ENCODE peak calls at places on chromosomes 11 and 22, in ten cellular contexts. One of them, this sample, is unnamed.

GRCh38 chr11:64034411-64034811 is 1.3 kb upstream of the FLRT1 start:
- DNase-seq in kidney glomerular epithelial cell: no peak
- DNase-seq in neural crest cell: no peak
- DNase-seq in ELF-1: no peak
- DNase-seq in cardiac fibroblast: no peak
- DNase-seq in NCI-H1092 treated with DMSO at 0.1 percent for 48 hours: no peak
- DNase-seq in RPMI8226: no peak
- DNase-seq in fibroblast of the conjunctiva: no peak
- DNase-seq in T-cell: no peak
- DNase-seq in stimulated activated CD4-positive, alpha-beta T cell treated with anti-CD3 and anti-CD28 coated beads, Interleukin-1b, Interleukin-23, amount 100 ng/mL, for 24 hours: no peak
- DNase-seq in this sample: no peak

GRCh38 chr11:13261600-13262061 is 16.0 kb upstream of the BMAL1 start:
- DNase-seq in kidney glomerular epithelial cell: peak; percentile 82
- DNase-seq in neural crest cell: no peak
- DNase-seq in ELF-1: peak; percentile 82
- DNase-seq in cardiac fibroblast: peak; percentile 93
- DNase-seq in NCI-H1092 treated with DMSO at 0.1 percent for 48 hours: no peak
- DNase-seq in RPMI8226: no peak
- DNase-seq in fibroblast of the conjunctiva: peak; percentile 88
- DNase-seq in T-cell: no peak
- DNase-seq in stimulated activated CD4-positive, alpha-beta T cell treated with anti-CD3 and anti-CD28 coated beads, Interleukin-1b, Interleukin-23, amount 100 ng/mL, for 24 hours: no peak
- DNase-seq in this sample: peak; percentile 65

GRCh38 chr22:48405741-48406140 is 1421.9 kb downstream of the BRD1 start:
- DNase-seq in kidney glomerular epithelial cell: no peak
- DNase-seq in neural crest cell: no peak
- DNase-seq in ELF-1: no peak
- DNase-seq in cardiac fibroblast: no peak
- DNase-seq in NCI-H1092 treated with DMSO at 0.1 percent for 48 hours: no peak
- DNase-seq in RPMI8226: no peak
- DNase-seq in fibroblast of the conjunctiva: no peak
- DNase-seq in T-cell: no peak
- DNase-seq in stimulated activated CD4-positive, alpha-beta T cell treated with anti-CD3 and anti-CD28 coated beads, Interleukin-1b, Interleukin-23, amount 100 ng/mL, for 24 hours: no peak
- DNase-seq in this sample: peak; percentile 55

GRCh38 chr11:83206221-83206620 is 12.7 kb downstream of the ANKRD42 start:
- DNase-seq in kidney glomerular epithelial cell: no peak
- DNase-seq in neural crest cell: no peak
- DNase-seq in ELF-1: no peak
- DNase-seq in cardiac fibroblast: no peak
- DNase-seq in NCI-H1092 treated with DMSO at 0.1 percent for 48 hours: no peak
- DNase-seq in RPMI8226: no peak
- DNase-seq in fibroblast of the conjunctiva: no peak
- DNase-seq in T-cell: no peak
- DNase-seq in stimulated activated CD4-positive, alpha-beta T cell treated with anti-CD3 and anti-CD28 coated beads, Interleukin-1b, Interleukin-23, amount 100 ng/mL, for 24 hours: no peak
- DNase-seq in this sample: no peak

GRCh38 chr22:29306830-29307657 is 594 bp downstream of the GAS2L1 start:
- DNase-seq in kidney glomerular epithelial cell: peak; percentile 31
- DNase-seq in neural crest cell: peak; percentile 79
- DNase-seq in ELF-1: peak; percentile 94
- DNase-seq in cardiac fibroblast: peak; percentile 70
- DNase-seq in NCI-H1092 treated with DMSO at 0.1 percent for 48 hours: no peak
- DNase-seq in RPMI8226: peak; percentile 72
- DNase-seq in fibroblast of the conjunctiva: no peak
- DNase-seq in T-cell: no peak
- DNase-seq in stimulated activated CD4-positive, alpha-beta T cell treated with anti-CD3 and anti-CD28 coated beads, Interleukin-1b, Interleukin-23, amount 100 ng/mL, for 24 hours: no peak
- DNase-seq in this sample: peak; percentile 81

GRCh38 chr22:17114173-17114957 is 6.8 kb downstream of the TMEM121B start:
- DNase-seq in kidney glomerular epithelial cell: no peak
- DNase-seq in neural crest cell: no peak
- DNase-seq in ELF-1: no peak
- DNase-seq in cardiac fibroblast: no peak
- DNase-seq in NCI-H1092 treated with DMSO at 0.1 percent for 48 hours: no peak
- DNase-seq in RPMI8226: no peak
- DNase-seq in fibroblast of the conjunctiva: no peak
- DNase-seq in T-cell: no peak
- DNase-seq in stimulated activated CD4-positive, alpha-beta T cell treated with anti-CD3 and anti-CD28 coated beads, Interleukin-1b, Interleukin-23, amount 100 ng/mL, for 24 hours: no peak
- DNase-seq in this sample: no peak

GRCh38 chr11:6481924-6482275 is 599 bp downstream of the TIMM10B start:
- DNase-seq in kidney glomerular epithelial cell: no peak
- DNase-seq in neural crest cell: no peak
- DNase-seq in ELF-1: no peak
- DNase-seq in cardiac fibroblast: peak; percentile 24
- DNase-seq in NCI-H1092 treated with DMSO at 0.1 percent for 48 hours: no peak
- DNase-seq in RPMI8226: no peak
- DNase-seq in fibroblast of the conjunctiva: no peak
- DNase-seq in T-cell: no peak
- DNase-seq in stimulated activated CD4-positive, alpha-beta T cell treated with anti-CD3 and anti-CD28 coated beads, Interleukin-1b, Interleukin-23, amount 100 ng/mL, for 24 hours: no peak
- DNase-seq in this sample: no peak

GRCh38 chr22:36440429-36441002 is 40.9 kb downstream of the TXN2 start:
- DNase-seq in kidney glomerular epithelial cell: no peak
- DNase-seq in neural crest cell: no peak
- DNase-seq in ELF-1: no peak
- DNase-seq in cardiac fibroblast: no peak
- DNase-seq in NCI-H1092 treated with DMSO at 0.1 percent for 48 hours: no peak
- DNase-seq in RPMI8226: no peak
- DNase-seq in fibroblast of the conjunctiva: no peak
- DNase-seq in T-cell: no peak
- DNase-seq in stimulated activated CD4-positive, alpha-beta T cell treated with anti-CD3 and anti-CD28 coated beads, Interleukin-1b, Interleukin-23, amount 100 ng/mL, for 24 hours: no peak
- DNase-seq in this sample: no peak

GRCh38 chr11:73314121-73314948 is 6.3 kb downstream of the ARHGEF17 start:
- DNase-seq in kidney glomerular epithelial cell: peak; percentile 99
- DNase-seq in neural crest cell: no peak
- DNase-seq in ELF-1: peak; percentile 97
- DNase-seq in cardiac fibroblast: peak; percentile 66
- DNase-seq in NCI-H1092 treated with DMSO at 0.1 percent for 48 hours: peak; percentile 11
- DNase-seq in RPMI8226: no peak
- DNase-seq in fibroblast of the conjunctiva: no peak
- DNase-seq in T-cell: no peak
- DNase-seq in stimulated activated CD4-positive, alpha-beta T cell treated with anti-CD3 and anti-CD28 coated beads, Interleukin-1b, Interleukin-23, amount 100 ng/mL, for 24 hours: no peak
- DNase-seq in this sample: no peak

GRCh38 chr11:29251738-29252137 is 765.1 kb downstream of the KCNA4 start:
- DNase-seq in kidney glomerular epithelial cell: no peak
- DNase-seq in neural crest cell: no peak
- DNase-seq in ELF-1: no peak
- DNase-seq in cardiac fibroblast: no peak
- DNase-seq in NCI-H1092 treated with DMSO at 0.1 percent for 48 hours: no peak
- DNase-seq in RPMI8226: peak; percentile 6
- DNase-seq in fibroblast of the conjunctiva: no peak
- DNase-seq in T-cell: no peak
- DNase-seq in stimulated activated CD4-positive, alpha-beta T cell treated with anti-CD3 and anti-CD28 coated beads, Interleukin-1b, Interleukin-23, amount 100 ng/mL, for 24 hours: no peak
- DNase-seq in this sample: no peak

GRCh38 chr22:27682438-27682837 is 119.1 kb downstream of the MN1 start:
- DNase-seq in kidney glomerular epithelial cell: no peak
- DNase-seq in neural crest cell: peak; percentile 40
- DNase-seq in ELF-1: no peak
- DNase-seq in cardiac fibroblast: no peak
- DNase-seq in NCI-H1092 treated with DMSO at 0.1 percent for 48 hours: no peak
- DNase-seq in RPMI8226: no peak
- DNase-seq in fibroblast of the conjunctiva: no peak
- DNase-seq in T-cell: no peak
- DNase-seq in stimulated activated CD4-positive, alpha-beta T cell treated with anti-CD3 and anti-CD28 coated beads, Interleukin-1b, Interleukin-23, amount 100 ng/mL, for 24 hours: no peak
- DNase-seq in this sample: no peak

GRCh38 chr11:87743002-87743401 is 432.2 kb downstream of the RAB38 start:
- DNase-seq in kidney glomerular epithelial cell: no peak
- DNase-seq in neural crest cell: no peak
- DNase-seq in ELF-1: no peak
- DNase-seq in cardiac fibroblast: no peak
- DNase-seq in NCI-H1092 treated with DMSO at 0.1 percent for 48 hours: no peak
- DNase-seq in RPMI8226: no peak
- DNase-seq in fibroblast of the conjunctiva: no peak
- DNase-seq in T-cell: no peak
- DNase-seq in stimulated activated CD4-positive, alpha-beta T cell treated with anti-CD3 and anti-CD28 coated beads, Interleukin-1b, Interleukin-23, amount 100 ng/mL, for 24 hours: no peak
- DNase-seq in this sample: no peak

GRCh38 chr22:49507607-49508292 is 319.9 kb downstream of the BRD1 start:
- DNase-seq in kidney glomerular epithelial cell: no peak
- DNase-seq in neural crest cell: no peak
- DNase-seq in ELF-1: no peak
- DNase-seq in cardiac fibroblast: no peak
- DNase-seq in NCI-H1092 treated with DMSO at 0.1 percent for 48 hours: no peak
- DNase-seq in RPMI8226: no peak
- DNase-seq in fibroblast of the conjunctiva: no peak
- DNase-seq in T-cell: no peak
- DNase-seq in stimulated activated CD4-positive, alpha-beta T cell treated with anti-CD3 and anti-CD28 coated beads, Interleukin-1b, Interleukin-23, amount 100 ng/mL, for 24 hours: no peak
- DNase-seq in this sample: no peak

GRCh38 chr11:132604446-132604845 is 927.9 kb downstream of the OPCML start:
- DNase-seq in kidney glomerular epithelial cell: peak; percentile 52
- DNase-seq in neural crest cell: no peak
- DNase-seq in ELF-1: no peak
- DNase-seq in cardiac fibroblast: peak; percentile 71
- DNase-seq in NCI-H1092 treated with DMSO at 0.1 percent for 48 hours: no peak
- DNase-seq in RPMI8226: no peak
- DNase-seq in fibroblast of the conjunctiva: no peak
- DNase-seq in T-cell: no peak
- DNase-seq in stimulated activated CD4-positive, alpha-beta T cell treated with anti-CD3 and anti-CD28 coated beads, Interleukin-1b, Interleukin-23, amount 100 ng/mL, for 24 hours: no peak
- DNase-seq in this sample: no peak

GRCh38 chr22:37485006-37485713 is 1.0 kb downstream of the MFNG start:
- DNase-seq in kidney glomerular epithelial cell: no peak
- DNase-seq in neural crest cell: no peak
- DNase-seq in ELF-1: no peak
- DNase-seq in cardiac fibroblast: no peak
- DNase-seq in NCI-H1092 treated with DMSO at 0.1 percent for 48 hours: no peak
- DNase-seq in RPMI8226: peak; percentile 60
- DNase-seq in fibroblast of the conjunctiva: no peak
- DNase-seq in T-cell: peak; percentile 54
- DNase-seq in stimulated activated CD4-positive, alpha-beta T cell treated with anti-CD3 and anti-CD28 coated beads, Interleukin-1b, Interleukin-23, amount 100 ng/mL, for 24 hours: peak; percentile 34
- DNase-seq in this sample: no peak

GRCh38 chr22:22800716-22801115 is 86.9 kb upstream of the IGLL5 start:
- DNase-seq in kidney glomerular epithelial cell: no peak
- DNase-seq in neural crest cell: no peak
- DNase-seq in ELF-1: no peak
- DNase-seq in cardiac fibroblast: no peak
- DNase-seq in NCI-H1092 treated with DMSO at 0.1 percent for 48 hours: no peak
- DNase-seq in RPMI8226: no peak
- DNase-seq in fibroblast of the conjunctiva: no peak
- DNase-seq in T-cell: no peak
- DNase-seq in stimulated activated CD4-positive, alpha-beta T cell treated with anti-CD3 and anti-CD28 coated beads, Interleukin-1b, Interleukin-23, amount 100 ng/mL, for 24 hours: no peak
- DNase-seq in this sample: peak; percentile 73

GRCh38 chr11:122633219-122633829 is 22.2 kb upstream of the UBASH3B start:
- DNase-seq in kidney glomerular epithelial cell: peak; percentile 85
- DNase-seq in neural crest cell: no peak
- DNase-seq in ELF-1: peak; percentile 23
- DNase-seq in cardiac fibroblast: peak; percentile 86
- DNase-seq in NCI-H1092 treated with DMSO at 0.1 percent for 48 hours: peak; percentile 81
- DNase-seq in RPMI8226: peak; percentile 26
- DNase-seq in fibroblast of the conjunctiva: peak; percentile 50
- DNase-seq in T-cell: no peak
- DNase-seq in stimulated activated CD4-positive, alpha-beta T cell treated with anti-CD3 and anti-CD28 coated beads, Interleukin-1b, Interleukin-23, amount 100 ng/mL, for 24 hours: no peak
- DNase-seq in this sample: peak; percentile 28

GRCh38 chr11:21132146-21132720 is 462.8 kb downstream of the NELL1 start:
- DNase-seq in kidney glomerular epithelial cell: no peak
- DNase-seq in neural crest cell: no peak
- DNase-seq in ELF-1: no peak
- DNase-seq in cardiac fibroblast: no peak
- DNase-seq in NCI-H1092 treated with DMSO at 0.1 percent for 48 hours: no peak
- DNase-seq in RPMI8226: no peak
- DNase-seq in fibroblast of the conjunctiva: no peak
- DNase-seq in T-cell: no peak
- DNase-seq in stimulated activated CD4-positive, alpha-beta T cell treated with anti-CD3 and anti-CD28 coated beads, Interleukin-1b, Interleukin-23, amount 100 ng/mL, for 24 hours: no peak
- DNase-seq in this sample: no peak

GRCh38 chr11:77082838-77083552 is 16.2 kb downstream of the CAPN5 start:
- DNase-seq in kidney glomerular epithelial cell: no peak
- DNase-seq in neural crest cell: no peak
- DNase-seq in ELF-1: peak; percentile 59
- DNase-seq in cardiac fibroblast: peak; percentile 57
- DNase-seq in NCI-H1092 treated with DMSO at 0.1 percent for 48 hours: no peak
- DNase-seq in RPMI8226: no peak
- DNase-seq in fibroblast of the conjunctiva: no peak
- DNase-seq in T-cell: peak; percentile 29
- DNase-seq in stimulated activated CD4-positive, alpha-beta T cell treated with anti-CD3 and anti-CD28 coated beads, Interleukin-1b, Interleukin-23, amount 100 ng/mL, for 24 hours: no peak
- DNase-seq in this sample: no peak